ENCODE peak calls at places on chromosomes 13 and 19, in six cellular contexts. One of them, this sample, is unnamed.

GRCh38 chr13:99977334-99977911 is 4.2 kb upstream of the ZIC2 start:
- DNase-seq in K562: no peak
- DNase-seq in GM12891: no peak
- DNase-seq in H1: no peak
- DNase-seq in HepG2: peak; percentile 30
- DNase-seq in GM12878: no peak
- DNase-seq in this sample: no peak

GRCh38 chr13:93248627-93249047 is 22.0 kb downstream of the GPC6 start:
- DNase-seq in K562: peak; percentile 55
- DNase-seq in GM12891: no peak
- DNase-seq in H1: no peak
- DNase-seq in HepG2: peak; percentile 92
- DNase-seq in GM12878: no peak
- DNase-seq in this sample: no peak

GRCh38 chr19:50679177-50680125 is 30.2 kb downstream of the C19orf81 start:
- DNase-seq in K562: peak; percentile 99
- DNase-seq in GM12891: peak; percentile 93
- DNase-seq in H1: no peak
- DNase-seq in HepG2: peak; percentile 48
- DNase-seq in GM12878: peak; percentile 61
- DNase-seq in this sample: peak; percentile 94

GRCh38 chr13:104510422-104510821 is 1444.2 kb upstream of the SLC10A2 start:
- DNase-seq in K562: no peak
- DNase-seq in GM12891: no peak
- DNase-seq in H1: no peak
- DNase-seq in HepG2: no peak
- DNase-seq in GM12878: no peak
- DNase-seq in this sample: no peak

GRCh38 chr19:1453525-1454371 is 3.8 kb downstream of the APC2 start:
- DNase-seq in K562: no peak
- DNase-seq in GM12891: no peak
- DNase-seq in H1: no peak
- DNase-seq in HepG2: no peak
- DNase-seq in GM12878: no peak
- DNase-seq in this sample: no peak

GRCh38 chr19:14795078-14795721 is 16.8 kb upstream of the ADGRE2 start:
- DNase-seq in K562: no peak
- DNase-seq in GM12891: no peak
- DNase-seq in H1: no peak
- DNase-seq in HepG2: no peak
- DNase-seq in GM12878: no peak
- DNase-seq in this sample: no peak

GRCh38 chr13:79549355-79550106 is 68.6 kb downstream of the NDFIP2 start:
- DNase-seq in K562: no peak
- DNase-seq in GM12891: no peak
- DNase-seq in H1: no peak
- DNase-seq in HepG2: no peak
- DNase-seq in GM12878: no peak
- DNase-seq in this sample: no peak

GRCh38 chr13:113897161-113897560 is 33.3 kb upstream of the GAS6 start:
- DNase-seq in K562: no peak
- DNase-seq in GM12891: no peak
- DNase-seq in H1: no peak
- DNase-seq in HepG2: peak; percentile 3
- DNase-seq in GM12878: no peak
- DNase-seq in this sample: no peak

GRCh38 chr19:46422344-46422743 is 6.4 kb downstream of the PNMA8C start:
- DNase-seq in K562: no peak
- DNase-seq in GM12891: no peak
- DNase-seq in H1: no peak
- DNase-seq in HepG2: no peak
- DNase-seq in GM12878: no peak
- DNase-seq in this sample: no peak

GRCh38 chr19:6412111-6412999 is 12.3 kb downstream of the KHSRP start:
- DNase-seq in K562: peak; percentile 73
- DNase-seq in GM12891: peak; percentile 69
- DNase-seq in H1: peak; percentile 57
- DNase-seq in HepG2: peak; percentile 49
- DNase-seq in GM12878: no peak
- DNase-seq in this sample: no peak

GRCh38 chr19:44603201-44603945 is 10.0 kb upstream of the IGSF23 start:
- DNase-seq in K562: no peak
- DNase-seq in GM12891: no peak
- DNase-seq in H1: no peak
- DNase-seq in HepG2: no peak
- DNase-seq in GM12878: no peak
- DNase-seq in this sample: no peak

GRCh38 chr13:109941221-109941620 is 154.8 kb upstream of the IRS2 start:
- DNase-seq in K562: no peak
- DNase-seq in GM12891: no peak
- DNase-seq in H1: no peak
- DNase-seq in HepG2: no peak
- DNase-seq in GM12878: no peak
- DNase-seq in this sample: no peak

GRCh38 chr19:955803-956746 is 28.1 kb upstream of the WDR18 start:
- DNase-seq in K562: no peak
- DNase-seq in GM12891: no peak
- DNase-seq in H1: no peak
- DNase-seq in HepG2: no peak
- DNase-seq in GM12878: no peak
- DNase-seq in this sample: no peak

GRCh38 chr13:95704510-95704909 is 27.6 kb downstream of the DNAJC3 start:
- DNase-seq in K562: peak; percentile 9
- DNase-seq in GM12891: no peak
- DNase-seq in H1: no peak
- DNase-seq in HepG2: no peak
- DNase-seq in GM12878: no peak
- DNase-seq in this sample: no peak

GRCh38 chr19:55473613-55474012 is 2.8 kb upstream of the ZNF628 start:
- DNase-seq in K562: no peak
- DNase-seq in GM12891: no peak
- DNase-seq in H1: no peak
- DNase-seq in HepG2: no peak
- DNase-seq in GM12878: no peak
- DNase-seq in this sample: no peak

GRCh38 chr13:111886217-111886945 is 180.6 kb upstream of the SOX1 start:
- DNase-seq in K562: no peak
- DNase-seq in GM12891: no peak
- DNase-seq in H1: no peak
- DNase-seq in HepG2: no peak
- DNase-seq in GM12878: no peak
- DNase-seq in this sample: no peak

GRCh38 chr13:23506071-23506820 is 64.0 kb upstream of the TNFRSF19 start:
- DNase-seq in K562: no peak
- DNase-seq in GM12891: no peak
- DNase-seq in H1: no peak
- DNase-seq in HepG2: no peak
- DNase-seq in GM12878: no peak
- DNase-seq in this sample: no peak

GRCh38 chr19:55581828-55582223 is 1.2 kb upstream of the ZNF579 start:
- DNase-seq in K562: no peak
- DNase-seq in GM12891: no peak
- DNase-seq in H1: no peak
- DNase-seq in HepG2: peak; percentile 92
- DNase-seq in GM12878: no peak
- DNase-seq in this sample: no peak

GRCh38 chr13:90867336-90867683 is 480.2 kb upstream of the MIR17HG start:
- DNase-seq in K562: peak; percentile 66
- DNase-seq in GM12891: peak; percentile 8
- DNase-seq in H1: peak; percentile 39
- DNase-seq in HepG2: peak; percentile 75
- DNase-seq in GM12878: peak; percentile 24
- DNase-seq in this sample: no peak
- TF ChIP-seq TAF1 in K562: no peak
- TF ChIP-seq TAF1 in GM12891: no peak
- TF ChIP-seq TAF1 in H1: no peak
- TF ChIP-seq TAF1 in HepG2: no peak
- TF ChIP-seq TAF1 in GM12878: no peak
- TF ChIP-seq TAF1 in this sample: no peak

GRCh38 chr13:39037410-39037879 is 444 bp downstream of the PROSER1 start:
- DNase-seq in K562: no peak
- DNase-seq in GM12891: no peak
- DNase-seq in H1: no peak
- DNase-seq in HepG2: no peak
- DNase-seq in GM12878: no peak
- DNase-seq in this sample: no peak
- TF ChIP-seq POLR2A in K562: no peak
- TF ChIP-seq POLR2A in GM12891: no peak
- TF ChIP-seq POLR2A in H1: no peak
- TF ChIP-seq POLR2A in HepG2: no peak
- TF ChIP-seq POLR2A in GM12878: no peak
- TF ChIP-seq POLR2A in this sample: no peak

GRCh38 chr13:98570929-98571372 is 6.0 kb downstream of the STK24 start:
- DNase-seq in K562: peak; percentile 29
- DNase-seq in GM12891: peak; percentile 49
- DNase-seq in H1: no peak
- DNase-seq in HepG2: peak; percentile 77
- DNase-seq in GM12878: peak; percentile 92
- DNase-seq in this sample: peak; percentile 61
- TF ChIP-seq TAF1 in K562: no peak
- TF ChIP-seq TAF1 in GM12891: no peak
- TF ChIP-seq TAF1 in H1: no peak
- TF ChIP-seq TAF1 in HepG2: no peak
- TF ChIP-seq TAF1 in GM12878: no peak
- TF ChIP-seq TAF1 in this sample: no peak

GRCh38 chr19:10655457-10656312 is 1.5 kb downstream of the ILF3 start:
- DNase-seq in K562: no peak
- DNase-seq in GM12891: no peak
- DNase-seq in H1: no peak
- DNase-seq in HepG2: peak; percentile 12
- DNase-seq in GM12878: no peak
- DNase-seq in this sample: no peak

GRCh38 chr19:10653482-10653731 is 739 bp upstream of the ILF3 start:
- DNase-seq in K562: no peak
- DNase-seq in GM12891: no peak
- DNase-seq in H1: no peak
- DNase-seq in HepG2: no peak
- DNase-seq in GM12878: no peak
- DNase-seq in this sample: no peak

GRCh38 chr19:10653732-10654609 is at the start of gene ILF3:
- DNase-seq in K562: peak; percentile 97
- DNase-seq in GM12891: peak; percentile 89
- DNase-seq in H1: peak; percentile 100
- DNase-seq in HepG2: peak; percentile 100
- DNase-seq in GM12878: peak; percentile 100
- DNase-seq in this sample: peak; percentile 88

GRCh38 chr19:10651821-10652220 is 2.3 kb upstream of the ILF3 start:
- DNase-seq in K562: no peak
- DNase-seq in GM12891: no peak
- DNase-seq in H1: no peak
- DNase-seq in HepG2: no peak
- DNase-seq in GM12878: no peak
- DNase-seq in this sample: no peak

DNA sequence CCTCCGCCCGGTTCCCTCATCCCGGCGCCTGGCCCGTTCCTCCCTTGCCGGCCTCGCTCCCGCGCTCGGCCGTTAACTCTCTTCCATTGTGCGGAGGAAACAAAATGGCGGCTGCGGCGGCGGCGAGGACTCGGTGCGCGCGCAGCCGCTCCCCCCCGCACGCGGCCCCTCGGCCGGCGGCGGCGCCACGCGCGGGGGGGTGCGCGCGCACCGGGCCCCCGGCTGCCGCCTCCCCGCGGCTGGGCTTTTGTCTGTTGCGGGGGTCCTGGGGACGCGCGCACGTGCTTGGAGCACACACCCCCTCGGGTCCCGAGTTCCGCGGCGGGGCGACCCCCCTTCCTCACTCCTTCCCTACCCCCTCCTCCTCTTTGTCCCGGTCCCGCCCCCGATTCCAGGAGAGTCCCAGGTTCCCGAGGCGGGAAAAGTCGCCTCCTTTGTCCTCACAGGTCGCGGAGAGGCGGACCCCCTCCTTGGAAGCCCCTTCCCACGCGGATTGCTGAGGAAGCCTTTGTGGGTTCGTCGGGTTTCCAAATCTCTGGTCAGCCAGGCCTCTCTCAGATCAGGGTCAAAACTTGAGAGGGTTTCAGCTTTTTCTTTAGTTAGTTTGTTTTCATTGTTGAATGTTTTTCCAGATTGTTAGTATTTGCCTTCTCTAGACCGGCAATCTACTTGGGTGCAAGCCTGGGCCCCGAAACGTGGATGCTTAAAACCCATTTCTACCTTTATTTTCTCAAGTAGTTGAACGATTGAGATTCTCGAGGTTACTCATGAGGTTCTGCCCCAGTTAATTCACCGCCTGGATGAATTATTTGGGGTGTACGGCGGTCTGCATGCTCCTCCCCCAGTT is 687 bp downstream of the ILF3 start:
- DNase-seq in K562: peak; percentile 95
- DNase-seq in GM12891: peak; percentile 75
- DNase-seq in H1: peak; percentile 72
- DNase-seq in HepG2: peak; percentile 47
- DNase-seq in GM12878: no peak
- DNase-seq in this sample: peak; percentile 85
- TF ChIP-seq POLR2A in K562: peak; percentile 15
- TF ChIP-seq POLR2A in GM12891: no peak
- TF ChIP-seq POLR2A in H1: peak; percentile 52
- TF ChIP-seq POLR2A in HepG2: peak; percentile 14
- TF ChIP-seq POLR2A in GM12878: peak; percentile 52
- TF ChIP-seq POLR2A in this sample: peak; percentile 52

This sample was measured in GM12892.